ENCODE peak calls at places on chromosomes 4 and X, in ten cellular contexts. W is D721Med, T is foreskin fibroblast, C is AG04450, X is left lung, O is psoas muscle, I is ascending aorta, E is neural progenitor cell, Q is MCF 10A, F is ovary. Y is an unnamed sample.
A peak's percentile ranks its signal among the peaks of the same experiment; 100 is the strongest.

GRCh38 chr4:2363056-2363719 is 55.3 kb downstream of the ZFYVE28 start:
- DNase-seq in W (no peak), T (peak; percentile 65), C (no peak), X (peak; percentile 65), O (peak; percentile 71), I (peak; percentile 60), E (no peak), Q (no peak), F (peak; percentile 69), Y (peak; percentile 7)

GRCh38 chr4:132276185-132276584 is 872.9 kb upstream of the PCDH10 start:
- DNase-seq in W (no peak), T (no peak), C (no peak), X (peak; percentile 9), O (no peak), I (no peak), E (no peak), Q (no peak), F (no peak), Y (no peak)

GRCh38 chr4:33739886-33740285 is 2504.4 kb downstream of the ARAP2 start:
- DNase-seq in W (no peak), T (no peak), C (no peak), X (no peak), O (no peak), I (no peak), E (no peak), Q (no peak), F (no peak), Y (no peak)

GRCh38 chr4:99629962-99630554 is 27.6 kb downstream of the C4orf54 start:
- DNase-seq in W (no peak), T (no peak), C (no peak), X (no peak), O (no peak), I (no peak), E (no peak), Q (no peak), F (no peak), Y (no peak)

GRCh38 chrX:104195489-104196084 is 29.3 kb downstream of the FAM199X start:
- DNase-seq in W (no peak), T (peak; percentile 57), C (no peak), X (no peak), O (no peak), I (no peak), E (peak; percentile 36), Q (peak; percentile 57), F (no peak), Y (no peak)

GRCh38 chr4:185839204-185839712 is 27.3 kb upstream of the SORBS2 start:
- DNase-seq in W (no peak), T (peak; percentile 92), C (peak; percentile 77), X (no peak), O (peak; percentile 38), I (peak; percentile 82), E (peak; percentile 77), Q (peak; percentile 92), F (peak; percentile 44), Y (peak; percentile 97)

GRCh38 chr4:146439999-146440398 is 81.7 kb downstream of the SLC10A7 start:
- DNase-seq in W (no peak), T (no peak), C (no peak), X (no peak), O (no peak), I (no peak), E (peak; percentile 9), Q (no peak), F (no peak), Y (peak; percentile 13)

GRCh38 chrX:40087574-40088298 is 10.0 kb downstream of the BCOR start:
- DNase-seq in W (no peak), T (peak; percentile 52), C (no peak), X (no peak), O (no peak), I (no peak), E (no peak), Q (no peak), F (no peak), Y (no peak)

GRCh38 chrX:29231800-29232199 is 644.6 kb downstream of the IL1RAPL1 start:
- DNase-seq in W (no peak), T (peak; percentile 2), C (no peak), X (no peak), O (no peak), I (no peak), E (no peak), Q (peak; percentile 4), F (no peak), Y (no peak)

GRCh38 chr4:71476240-71476639 is 137.4 kb downstream of the SLC4A4 start:
- DNase-seq in W (no peak), T (no peak), C (no peak), X (no peak), O (no peak), I (no peak), E (no peak), Q (no peak), F (no peak), Y (no peak)

GRCh38 chr4:112130903-112131302 is 14.4 kb upstream of the FAM241A start:
- DNase-seq in W (no peak), T (peak; percentile 42), C (no peak), X (no peak), O (no peak), I (no peak), E (no peak), Q (peak; percentile 27), F (no peak), Y (no peak)

GRCh38 chrX:136179133-136179532 is 31.8 kb downstream of the FHL1 start:
- DNase-seq in W (no peak), T (no peak), C (no peak), X (no peak), O (no peak), I (no peak), E (no peak), Q (no peak), F (no peak), Y (no peak)

GRCh38 chr4:37441231-37442061 is 196.9 kb downstream of the NWD2 start:
- DNase-seq in W (no peak), T (no peak), C (no peak), X (no peak), O (no peak), I (no peak), E (no peak), Q (peak; percentile 16), F (no peak), Y (peak; percentile 80)

GRCh38 chr4:165464813-165465381 is 86.1 kb downstream of the CPE start:
- DNase-seq in W (no peak), T (peak; percentile 70), C (peak; percentile 11), X (no peak), O (no peak), I (no peak), E (peak; percentile 37), Q (peak; percentile 41), F (peak; percentile 22), Y (no peak)

GRCh38 chrX:8748855-8749254 is 16.9 kb upstream of the ANOS1 start:
- DNase-seq in W (no peak), T (peak; percentile 65), C (no peak), X (no peak), O (no peak), I (no peak), E (peak; percentile 43), Q (peak; percentile 43), F (no peak), Y (no peak)

DNA sequence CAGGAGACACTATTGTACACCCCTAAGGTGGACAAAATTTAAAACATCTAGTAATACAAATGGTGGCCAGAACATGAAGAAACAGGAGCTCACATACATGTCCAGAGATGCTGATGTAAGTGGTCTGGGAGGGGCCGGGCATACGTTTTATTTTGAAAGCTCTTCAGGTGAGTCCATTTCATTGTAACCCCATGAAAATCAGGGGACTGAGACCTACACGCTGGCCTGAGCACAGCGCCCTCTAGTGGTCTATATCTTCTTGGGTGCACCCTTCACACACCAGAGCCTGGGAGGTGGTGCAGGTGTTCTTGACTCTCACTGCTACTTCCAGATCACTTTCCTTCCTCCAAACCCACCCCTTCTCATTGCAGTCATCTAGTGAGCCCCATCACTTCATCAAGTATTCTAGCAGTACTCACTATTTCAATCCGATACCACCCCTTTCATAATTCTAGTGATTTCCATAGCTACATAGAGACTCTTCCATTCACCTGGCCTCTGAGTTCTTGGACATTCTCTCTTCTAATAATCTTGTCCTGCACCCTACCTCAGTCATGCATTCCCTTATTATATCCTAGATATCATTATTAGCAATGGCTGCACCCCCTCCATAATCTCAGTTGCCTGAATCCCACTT is 4.3 kb upstream of the TLR6 start:
- DNase-seq in W (no peak), T (peak; percentile 52), C (no peak), X (no peak), O (no peak), I (no peak), E (peak; percentile 89), Q (peak; percentile 72), F (no peak), Y (no peak)
- TF ChIP-seq CTCF in W (peak; percentile 48), T (peak; percentile 75), C (peak; percentile 76), X (peak; percentile 80), O (peak; percentile 52), I (peak; percentile 18), E (peak; percentile 93), Q (peak; percentile 76), F (no peak), Y (peak; percentile 91)

GRCh38 chrX:108139303-108139702 is 47.7 kb downstream of the ATG4A start:
- DNase-seq in W (no peak), T (peak; percentile 28), C (no peak), X (no peak), O (no peak), I (no peak), E (no peak), Q (no peak), F (no peak), Y (no peak)
- TF ChIP-seq CTCF in W (peak; percentile 6), T (peak; percentile 40), C (peak; percentile 46), X (peak; percentile 16), O (peak; percentile 47), I (no peak), E (peak; percentile 50), Q (peak; percentile 44), F (no peak), Y (peak; percentile 58)

GRCh38 chr4:130296448-130296847 is 1200.5 kb downstream of the C4orf33 start:
- DNase-seq in W (no peak), T (no peak), C (no peak), X (no peak), O (no peak), I (no peak), E (no peak), Q (no peak), F (no peak), Y (no peak)
- TF ChIP-seq CTCF in W (no peak), T (no peak), C (no peak), X (no peak), O (no peak), I (no peak), E (no peak), Q (no peak), F (no peak), Y (no peak)

GRCh38 chrX:33379839-33380238 is 168.5 kb upstream of the DMD start:
- DNase-seq in W (no peak), T (no peak), C (no peak), X (no peak), O (no peak), I (no peak), E (no peak), Q (peak; percentile 53), F (no peak), Y (no peak)
- TF ChIP-seq CTCF in W (no peak), T (no peak), C (no peak), X (no peak), O (no peak), I (no peak), E (no peak), Q (no peak), F (no peak), Y (no peak)

DNA sequence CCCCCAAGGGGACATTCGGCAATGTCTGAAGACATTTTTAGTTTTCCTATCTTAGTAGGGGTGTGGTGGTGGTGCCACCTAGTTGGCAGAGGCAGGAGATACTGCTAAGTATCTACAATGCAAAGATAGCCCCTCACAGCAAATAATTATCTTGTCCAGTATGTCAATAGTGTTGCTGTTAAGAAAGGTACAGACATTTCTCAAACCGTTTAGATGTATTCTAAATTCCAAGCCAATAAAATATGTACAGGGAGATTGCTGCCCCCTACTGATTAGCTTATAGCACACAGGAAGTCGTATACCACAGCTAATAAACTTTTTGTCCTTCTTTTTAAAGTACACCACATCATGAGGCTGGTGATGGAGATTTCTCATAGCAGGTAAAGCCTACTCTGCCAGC is 260.5 kb downstream of the TMA16 start:
- DNase-seq in W (no peak), T (peak; percentile 1), C (no peak), X (no peak), O (no peak), I (no peak), E (peak; percentile 5), Q (peak; percentile 49), F (no peak), Y (no peak)
- TF ChIP-seq CTCF in W (peak; percentile 14), T (peak; percentile 18), C (peak; percentile 75), X (no peak), O (no peak), I (no peak), E (peak; percentile 50), Q (peak; percentile 38), F (no peak), Y (peak; percentile 56)

Y was measured in epithelial cell of proximal tubule.